ENCODE peak calls at places on chromosomes 13 and 19, in six cellular contexts. One of them, this sample, is unnamed.

GRCh38 chr13:80705371-80706163 is 364.6 kb upstream of the SPRY2 start:
- DNase-seq in IMR-90: no peak
- DNase-seq in fibroblast of pulmonary artery: no peak
- DNase-seq in lower lobe of right lung: no peak
- DNase-seq in endodermal cell: no peak
- DNase-seq in GM12865: no peak
- DNase-seq in this sample: no peak

GRCh38 chr13:85798999-85799646 is at the start of gene SLITRK6:
- DNase-seq in GM12865: no peak
- DNase-seq in endodermal cell: peak
- DNase-seq in lower lobe of right lung: no peak
- DNase-seq in IMR-90: peak
- DNase-seq in fibroblast of pulmonary artery: peak
- DNase-seq in this sample: peak

GRCh38 chr13:38419312-38419873 is 69.7 kb downstream of the UFM1 start:
- DNase-seq in fibroblast of pulmonary artery: no peak
- DNase-seq in lower lobe of right lung: no peak
- DNase-seq in IMR-90: no peak
- DNase-seq in GM12865: peak
- DNase-seq in endodermal cell: no peak
- DNase-seq in this sample: no peak

GRCh38 chr13:34993470-34993869 is 51.4 kb downstream of the NBEA start:
- DNase-seq in lower lobe of right lung: no peak
- DNase-seq in fibroblast of pulmonary artery: peak
- DNase-seq in endodermal cell: no peak
- DNase-seq in GM12865: no peak
- DNase-seq in IMR-90: no peak
- DNase-seq in this sample: peak

GRCh38 chr13:114112826-114113322 is 19.5 kb downstream of the RASA3 start:
- DNase-seq in GM12865: no peak
- DNase-seq in endodermal cell: peak
- DNase-seq in fibroblast of pulmonary artery: no peak
- DNase-seq in lower lobe of right lung: no peak
- DNase-seq in IMR-90: no peak
- DNase-seq in this sample: no peak

GRCh38 chr19:47447470-47448359 is 24.0 kb downstream of the SLC8A2 start:
- DNase-seq in endodermal cell: peak
- DNase-seq in GM12865: peak
- DNase-seq in lower lobe of right lung: peak
- DNase-seq in fibroblast of pulmonary artery: peak
- DNase-seq in IMR-90: peak
- DNase-seq in this sample: peak

GRCh38 chr19:29263305-29264080 is 50.5 kb upstream of the UQCRFS1 start:
- DNase-seq in endodermal cell: peak
- DNase-seq in fibroblast of pulmonary artery: peak
- DNase-seq in IMR-90: peak
- DNase-seq in lower lobe of right lung: no peak
- DNase-seq in GM12865: peak
- DNase-seq in this sample: peak

GRCh38 chr13:51681037-51681678 is 96.9 kb downstream of the WDFY2 start:
- DNase-seq in GM12865: peak
- DNase-seq in fibroblast of pulmonary artery: peak
- DNase-seq in endodermal cell: no peak
- DNase-seq in IMR-90: peak
- DNase-seq in lower lobe of right lung: no peak
- DNase-seq in this sample: peak

GRCh38 chr13:96053003-96053703 is at the start of gene UGGT2:
- DNase-seq in GM12865: peak
- DNase-seq in IMR-90: peak
- DNase-seq in lower lobe of right lung: peak
- DNase-seq in endodermal cell: peak
- DNase-seq in fibroblast of pulmonary artery: peak
- DNase-seq in this sample: peak

GRCh38 chr19:40862785-40863184 is 12.5 kb upstream of the CYP2A6 start:
- DNase-seq in endodermal cell: no peak
- DNase-seq in lower lobe of right lung: no peak
- DNase-seq in GM12865: no peak
- DNase-seq in fibroblast of pulmonary artery: peak
- DNase-seq in IMR-90: no peak
- DNase-seq in this sample: no peak

GRCh38 chr19:2834294-2834871 is 6.9 kb upstream of the ZNF555 start:
- DNase-seq in IMR-90: no peak
- DNase-seq in GM12865: no peak
- DNase-seq in lower lobe of right lung: no peak
- DNase-seq in fibroblast of pulmonary artery: no peak
- DNase-seq in endodermal cell: no peak
- DNase-seq in this sample: no peak

GRCh38 chr19:45063851-45064801 is 12.2 kb downstream of the ZNF296 start:
- DNase-seq in lower lobe of right lung: no peak
- DNase-seq in IMR-90: no peak
- DNase-seq in GM12865: no peak
- DNase-seq in endodermal cell: no peak
- DNase-seq in fibroblast of pulmonary artery: no peak
- DNase-seq in this sample: no peak

GRCh38 chr13:111282425-111282824 is 38.0 kb upstream of the TEX29 start:
- DNase-seq in fibroblast of pulmonary artery: no peak
- DNase-seq in lower lobe of right lung: no peak
- DNase-seq in endodermal cell: peak
- DNase-seq in GM12865: no peak
- DNase-seq in IMR-90: no peak
- DNase-seq in this sample: peak

GRCh38 chr13:47858678-47859050 is 142.4 kb downstream of the SUCLA2 start:
- DNase-seq in fibroblast of pulmonary artery: peak
- DNase-seq in GM12865: no peak
- DNase-seq in IMR-90: peak
- DNase-seq in endodermal cell: no peak
- DNase-seq in lower lobe of right lung: no peak
- DNase-seq in this sample: peak

GRCh38 chr13:81395368-81395767 is 1054.4 kb upstream of the SPRY2 start:
- DNase-seq in lower lobe of right lung: no peak
- DNase-seq in endodermal cell: peak
- DNase-seq in GM12865: no peak
- DNase-seq in IMR-90: no peak
- DNase-seq in fibroblast of pulmonary artery: no peak
- DNase-seq in this sample: peak

GRCh38 chr13:58953638-58954037 is 1210.1 kb downstream of the DIAPH3 start:
- DNase-seq in lower lobe of right lung: no peak
- DNase-seq in endodermal cell: no peak
- DNase-seq in GM12865: peak
- DNase-seq in IMR-90: no peak
- DNase-seq in fibroblast of pulmonary artery: no peak
- DNase-seq in this sample: no peak

GRCh38 chr13:32316476-32316875 is 1.2 kb downstream of the BRCA2 start:
- DNase-seq in lower lobe of right lung: no peak
- DNase-seq in fibroblast of pulmonary artery: no peak
- DNase-seq in IMR-90: no peak
- DNase-seq in GM12865: no peak
- DNase-seq in endodermal cell: no peak
- DNase-seq in this sample: no peak

GRCh38 chr19:29022599-29022998 is 190.4 kb downstream of the UQCRFS1 start:
- DNase-seq in GM12865: no peak
- DNase-seq in lower lobe of right lung: no peak
- DNase-seq in endodermal cell: no peak
- DNase-seq in IMR-90: no peak
- DNase-seq in fibroblast of pulmonary artery: no peak
- DNase-seq in this sample: no peak

GRCh38 chr13:112141643-112142400 is 74.9 kb downstream of the SOX1 start:
- DNase-seq in endodermal cell: no peak
- DNase-seq in fibroblast of pulmonary artery: no peak
- DNase-seq in lower lobe of right lung: no peak
- DNase-seq in IMR-90: no peak
- DNase-seq in GM12865: no peak
- DNase-seq in this sample: no peak

GRCh38 chr19:5046339-5047039 is 77.6 kb downstream of the KDM4B start:
- DNase-seq in fibroblast of pulmonary artery: no peak
- DNase-seq in endodermal cell: no peak
- DNase-seq in GM12865: no peak
- DNase-seq in IMR-90: peak
- DNase-seq in lower lobe of right lung: peak
- DNase-seq in this sample: peak

GRCh38 chr13:94305033-94305432 is 174.4 kb downstream of the DCT start:
- DNase-seq in fibroblast of pulmonary artery: no peak
- DNase-seq in lower lobe of right lung: no peak
- DNase-seq in GM12865: no peak
- DNase-seq in endodermal cell: no peak
- DNase-seq in IMR-90: no peak
- DNase-seq in this sample: no peak

GRCh38 chr19:30696514-30696913 is 324.3 kb downstream of the ZNF536 start:
- DNase-seq in IMR-90: peak
- DNase-seq in endodermal cell: peak
- DNase-seq in fibroblast of pulmonary artery: no peak
- DNase-seq in lower lobe of right lung: no peak
- DNase-seq in GM12865: peak
- DNase-seq in this sample: no peak

GRCh38 chr19:14496029-14496848 is at the start of gene GIPC1:
- DNase-seq in fibroblast of pulmonary artery: peak
- DNase-seq in GM12865: peak
- DNase-seq in IMR-90: peak
- DNase-seq in endodermal cell: peak
- DNase-seq in lower lobe of right lung: peak
- DNase-seq in this sample: peak

GRCh38 chr19:14495678-14496028 is 274 bp downstream of the GIPC1 start:
- DNase-seq in GM12865: no peak
- DNase-seq in fibroblast of pulmonary artery: no peak
- DNase-seq in endodermal cell: no peak
- DNase-seq in IMR-90: no peak
- DNase-seq in lower lobe of right lung: no peak
- DNase-seq in this sample: no peak

GRCh38 chr19:14494910-14495677 is 833 bp downstream of the GIPC1 start:
- DNase-seq in endodermal cell: no peak
- DNase-seq in fibroblast of pulmonary artery: no peak
- DNase-seq in lower lobe of right lung: no peak
- DNase-seq in IMR-90: no peak
- DNase-seq in GM12865: no peak
- DNase-seq in this sample: peak

GRCh38 chr19:14492756-14493337 is 3.1 kb downstream of the GIPC1 start:
- DNase-seq in fibroblast of pulmonary artery: no peak
- DNase-seq in IMR-90: no peak
- DNase-seq in endodermal cell: no peak
- DNase-seq in GM12865: no peak
- DNase-seq in lower lobe of right lung: no peak
- DNase-seq in this sample: no peak

GRCh38 chr19:14494451-14494850 is 1.5 kb downstream of the GIPC1 start:
- DNase-seq in lower lobe of right lung: no peak
- DNase-seq in IMR-90: no peak
- DNase-seq in endodermal cell: no peak
- DNase-seq in GM12865: no peak
- DNase-seq in fibroblast of pulmonary artery: no peak
- DNase-seq in this sample: no peak
- H3K4me3 ChIP-seq in lower lobe of right lung: peak
- H3K4me3 ChIP-seq in IMR-90: peak
- H3K4me3 ChIP-seq in endodermal cell: peak
- H3K4me3 ChIP-seq in GM12865: no peak
- H3K4me3 ChIP-seq in fibroblast of pulmonary artery: peak
- H3K4me3 ChIP-seq in this sample: peak

GRCh38 chr19:48670699-48671455 is 1.9 kb downstream of the NTN5 start:
- DNase-seq in endodermal cell: no peak
- DNase-seq in IMR-90: no peak
- DNase-seq in fibroblast of pulmonary artery: no peak
- DNase-seq in lower lobe of right lung: no peak
- DNase-seq in GM12865: no peak
- DNase-seq in this sample: no peak
- TF ChIP-seq CTCF in endodermal cell: peak
- TF ChIP-seq CTCF in IMR-90: no peak
- TF ChIP-seq CTCF in fibroblast of pulmonary artery: no peak
- TF ChIP-seq CTCF in lower lobe of right lung: no peak
- TF ChIP-seq CTCF in GM12865: no peak
- TF ChIP-seq CTCF in this sample: no peak

DNA sequence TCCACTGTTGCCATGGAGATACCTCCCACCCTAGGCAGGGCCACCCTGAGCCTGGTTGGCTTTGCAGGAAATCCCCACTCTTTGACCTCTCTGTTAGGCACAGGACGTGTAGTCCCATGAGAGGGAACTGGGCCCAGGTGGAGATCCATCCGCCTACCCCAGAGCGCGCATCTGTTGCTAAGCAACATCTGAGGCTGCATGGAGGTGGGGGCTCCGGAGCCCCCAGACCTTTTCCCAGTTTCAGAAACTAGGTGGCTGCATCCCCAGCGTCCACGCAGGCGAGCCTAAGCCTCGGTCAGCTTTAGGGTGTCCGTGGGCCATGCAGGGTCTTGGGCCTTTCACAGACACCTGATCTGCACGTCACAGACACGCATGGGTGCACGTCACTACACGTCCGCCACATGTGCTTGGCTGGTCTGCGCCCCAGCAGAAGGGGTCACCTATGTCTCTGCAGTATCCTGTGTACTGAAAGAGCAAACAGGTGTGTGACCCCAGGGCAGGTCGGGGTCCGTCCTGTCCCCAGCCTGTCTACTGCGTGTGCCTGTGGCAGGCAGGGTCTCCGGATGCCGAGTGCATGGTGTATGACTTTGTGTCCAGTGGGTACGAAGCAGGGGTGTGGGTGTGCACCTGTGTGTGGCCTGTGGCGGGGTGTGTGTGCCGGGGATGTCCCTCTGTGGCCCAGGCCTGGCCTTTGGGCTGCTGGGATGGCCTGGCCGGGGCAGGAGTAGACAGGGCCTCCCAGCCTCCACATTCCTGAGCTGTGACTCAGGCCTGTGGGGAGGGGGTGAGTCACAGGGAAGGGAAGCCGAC is 4.1 kb upstream of the CIRBP start:
- DNase-seq in endodermal cell: peak
- DNase-seq in lower lobe of right lung: peak
- DNase-seq in fibroblast of pulmonary artery: peak
- DNase-seq in GM12865: peak
- DNase-seq in IMR-90: peak
- DNase-seq in this sample: peak
- H3K4me3 ChIP-seq in endodermal cell: no peak
- H3K4me3 ChIP-seq in lower lobe of right lung: peak
- H3K4me3 ChIP-seq in fibroblast of pulmonary artery: no peak
- H3K4me3 ChIP-seq in GM12865: peak
- H3K4me3 ChIP-seq in IMR-90: no peak
- H3K4me3 ChIP-seq in this sample: no peak

GRCh38 chr19:58575183-58576041 is 2.3 kb upstream of the MZF1 start:
- DNase-seq in GM12865: peak
- DNase-seq in endodermal cell: peak
- DNase-seq in IMR-90: peak
- DNase-seq in lower lobe of right lung: peak
- DNase-seq in fibroblast of pulmonary artery: peak
- DNase-seq in this sample: peak
- TF ChIP-seq CTCF in GM12865: peak
- TF ChIP-seq CTCF in endodermal cell: no peak
- TF ChIP-seq CTCF in IMR-90: peak
- TF ChIP-seq CTCF in lower lobe of right lung: no peak
- TF ChIP-seq CTCF in fibroblast of pulmonary artery: no peak
- TF ChIP-seq CTCF in this sample: no peak

GRCh38 chr13:63492604-63493003 is 2077.0 kb upstream of the PCDH20 start:
- DNase-seq in lower lobe of right lung: no peak
- DNase-seq in IMR-90: no peak
- DNase-seq in fibroblast of pulmonary artery: no peak
- DNase-seq in endodermal cell: no peak
- DNase-seq in GM12865: no peak
- DNase-seq in this sample: no peak

GRCh38 chr13:63490149-63490548 is 2074.5 kb upstream of the PCDH20 start:
- DNase-seq in lower lobe of right lung: no peak
- DNase-seq in IMR-90: no peak
- DNase-seq in endodermal cell: no peak
- DNase-seq in GM12865: no peak
- DNase-seq in fibroblast of pulmonary artery: no peak
- DNase-seq in this sample: no peak
- H3K4me3 ChIP-seq in lower lobe of right lung: no peak
- H3K4me3 ChIP-seq in IMR-90: no peak
- H3K4me3 ChIP-seq in endodermal cell: no peak
- H3K4me3 ChIP-seq in GM12865: no peak
- H3K4me3 ChIP-seq in fibroblast of pulmonary artery: no peak
- H3K4me3 ChIP-seq in this sample: no peak

This sample was measured in epithelial cell of esophagus.